ENCODE peak calls at places on chromosomes 11 and 22, in ten cellular contexts. R is activated naive CD4-positive, alpha-beta T cell; N is GM06990; M is IMR-90; T is fibroblast of the aortic adventitia; J is stimulated activated CD8-positive, alpha-beta memory T cell treated with anti-CD3 and anti-CD28 coated beads, Interleukin-7, amount 100 ng/mL, for 1 hour; Y is lung; Z is left cardiac atrium; I is DMS53; X is GM04504. H is an unnamed sample.

GRCh38 chr22:20380486-20380885 is 13.5 kb upstream of the ZNF74 start:
- DNase-seq in N (no peak), J (no peak), Y (no peak), I (no peak), X (no peak), M (no peak), R (no peak), T (no peak), Z (no peak), H (no peak)

GRCh38 chr11:79249341-79249993 is 191.4 kb downstream of the TENM4 start:
- DNase-seq in Y (no peak), I (peak), T (peak), Z (no peak), X (peak), J (no peak), M (peak), R (no peak), N (no peak), H (no peak)

GRCh38 chr22:27436591-27436990 is 365.0 kb downstream of the MN1 start:
- DNase-seq in Y (no peak), N (no peak), Z (no peak), T (no peak), R (no peak), J (no peak), I (no peak), M (no peak), X (no peak), H (no peak)

GRCh38 chr11:18254781-18255361 is 6.4 kb upstream of the SAA2 start:
- DNase-seq in M (no peak), J (no peak), X (no peak), N (no peak), Z (no peak), T (no peak), I (no peak), R (no peak), Y (no peak), H (no peak)

GRCh38 chr22:32476286-32476685 is 1.7 kb downstream of the FBXO7 start:
- DNase-seq in Z (no peak), T (peak), M (no peak), Y (no peak), J (no peak), I (no peak), R (no peak), N (no peak), X (no peak), H (no peak)

GRCh38 chr11:32172771-32173170 is 81.9 kb downstream of the RCN1 start:
- DNase-seq in I (peak), Y (no peak), N (no peak), T (peak), Z (no peak), R (no peak), M (peak), X (no peak), J (no peak), H (no peak)

GRCh38 chr11:117949062-117949461 is 19.9 kb upstream of the TMPRSS13 start:
- DNase-seq in X (no peak), I (no peak), J (no peak), Z (no peak), Y (peak), N (no peak), M (no peak), R (no peak), T (no peak), H (no peak)

GRCh38 chr11:111001986-111002616 is 243.4 kb upstream of the POU2AF2 start:
- DNase-seq in Y (no peak), X (peak), I (peak), M (peak), Z (no peak), J (no peak), T (peak), N (no peak), R (no peak), H (no peak)

GRCh38 chr11:39817248-39817647 is 1642.2 kb downstream of the LRRC4C start:
- DNase-seq in Z (no peak), I (peak), J (no peak), M (no peak), N (no peak), X (no peak), R (no peak), T (no peak), Y (no peak), H (no peak)

GRCh38 chr11:64208796-64209562 is 2.5 kb downstream of the FERMT3 start:
- DNase-seq in I (no peak), X (no peak), R (no peak), Z (no peak), N (no peak), M (no peak), J (no peak), T (no peak), Y (no peak), H (no peak)

GRCh38 chr11:17802491-17802890 is 67.9 kb downstream of the KCNC1 start:
- DNase-seq in Y (no peak), Z (no peak), T (no peak), X (no peak), M (no peak), I (no peak), N (no peak), J (no peak), R (no peak), H (no peak)

GRCh38 chr22:28074526-28074925 is 155.5 kb upstream of the PITPNB start:
- DNase-seq in J (no peak), R (no peak), I (no peak), M (no peak), Z (no peak), Y (no peak), T (no peak), N (no peak), X (no peak), H (no peak)

GRCh38 chr22:18075101-18075730 is 2.6 kb upstream of the PEX26 start:
- DNase-seq in X (no peak), N (no peak), Y (no peak), T (no peak), Z (no peak), I (no peak), M (no peak), J (no peak), R (no peak), H (peak)

GRCh38 chr11:32420937-32421532 is 14.3 kb downstream of the WT1 start:
- DNase-seq in R (no peak), J (no peak), I (no peak), X (no peak), Z (no peak), M (no peak), N (no peak), Y (no peak), T (no peak), H (no peak)

GRCh38 chr11:122486793-122487495 is 168.6 kb upstream of the UBASH3B start:
- DNase-seq in R (no peak), M (peak), N (no peak), Y (no peak), T (no peak), J (no peak), Z (no peak), I (no peak), X (no peak), H (no peak)

H was measured in thyroid gland.